ENCODE peak calls at places on chromosomes 1 and 21, in seven cellular contexts. N is cardiac fibroblast, V is heart right ventricle, X is GM18507, T is substantia nigra, D is NB4, I is psoas muscle. A is an unnamed sample.

GRCh38 chr1:227428803-227429202 is 110.5 kb upstream of the CDC42BPA start:
- DNase-seq in N (peak), V (no peak), X (no peak), T (no peak), D (no peak), I (no peak), A (peak)

GRCh38 chr1:195218428-195219212 is 1389.6 kb downstream of the KCNT2 start:
- DNase-seq in N (no peak), V (no peak), X (no peak), T (no peak), D (no peak), I (peak), A (no peak)

GRCh38 chr1:56376188-56376984 is 203.0 kb downstream of the PLPP3 start:
- DNase-seq in N (peak), V (peak), X (no peak), T (peak), D (no peak), I (peak), A (peak)

GRCh38 chr1:99644302-99645004 is 1.5 kb upstream of the PALMD start:
- DNase-seq in N (no peak), V (no peak), X (no peak), T (no peak), D (no peak), I (no peak), A (no peak)

GRCh38 chr21:38311765-38312164 is 55.0 kb downstream of the KCNJ15 start:
- DNase-seq in N (no peak), V (no peak), X (no peak), T (no peak), D (no peak), I (no peak), A (no peak)

GRCh38 chr1:206713910-206714312 is 29.2 kb downstream of the MAPKAPK2 start:
- DNase-seq in N (no peak), V (no peak), X (no peak), T (no peak), D (no peak), I (no peak), A (no peak)

GRCh38 chr1:10779201-10779600 is 17.2 kb downstream of the CASZ1 start:
- DNase-seq in N (no peak), V (no peak), X (no peak), T (no peak), D (peak), I (no peak), A (peak)

GRCh38 chr1:188240772-188241406 is 1412.1 kb downstream of the PLA2G4A start:
- DNase-seq in N (no peak), V (no peak), X (no peak), T (no peak), D (peak), I (no peak), A (no peak)

GRCh38 chr1:9689971-9690381 is 38.4 kb downstream of the PIK3CD start:
- DNase-seq in N (no peak), V (peak), X (no peak), T (no peak), D (no peak), I (peak), A (no peak)

A was measured in mucosa of gallbladder.